ENCODE peak calls at places on chromosomes 12 and 14, in eight cellular contexts. One of them, this sample, is unnamed.

GRCh38 chr14:37122288-37122687 is 50.1 kb downstream of the SLC25A21 start:
- DNase-seq in neural crest cell: no peak
- DNase-seq in heart left ventricle: no peak
- DNase-seq in OCI-LY7: no peak
- DNase-seq in BE2C: no peak
- DNase-seq in tibial nerve: no peak
- DNase-seq in CD4-positive, alpha-beta T cell: no peak
- DNase-seq in WTC11: no peak
- DNase-seq in this sample: no peak

GRCh38 chr12:15469342-15469741 is 147.0 kb downstream of the PTPRO start:
- DNase-seq in OCI-LY7: no peak
- DNase-seq in tibial nerve: no peak
- DNase-seq in CD4-positive, alpha-beta T cell: no peak
- DNase-seq in BE2C: no peak
- DNase-seq in heart left ventricle: no peak
- DNase-seq in neural crest cell: no peak
- DNase-seq in WTC11: no peak
- DNase-seq in this sample: no peak

GRCh38 chr14:42869681-42870080 is 1263.0 kb downstream of the LRFN5 start:
- DNase-seq in WTC11: no peak
- DNase-seq in tibial nerve: no peak
- DNase-seq in heart left ventricle: no peak
- DNase-seq in BE2C: no peak
- DNase-seq in OCI-LY7: no peak
- DNase-seq in CD4-positive, alpha-beta T cell: no peak
- DNase-seq in neural crest cell: no peak
- DNase-seq in this sample: no peak

GRCh38 chr14:90558983-90559590 is 162.3 kb downstream of the CALM1 start:
- DNase-seq in BE2C: no peak
- DNase-seq in neural crest cell: no peak
- DNase-seq in WTC11: no peak
- DNase-seq in heart left ventricle: no peak
- DNase-seq in CD4-positive, alpha-beta T cell: no peak
- DNase-seq in OCI-LY7: no peak
- DNase-seq in tibial nerve: no peak
- DNase-seq in this sample: no peak

GRCh38 chr12:58584885-58585284 is 335.4 kb downstream of the LRIG3 start:
- DNase-seq in OCI-LY7: no peak
- DNase-seq in CD4-positive, alpha-beta T cell: no peak
- DNase-seq in neural crest cell: no peak
- DNase-seq in WTC11: no peak
- DNase-seq in heart left ventricle: no peak
- DNase-seq in tibial nerve: no peak
- DNase-seq in BE2C: no peak
- DNase-seq in this sample: no peak

GRCh38 chr12:116601524-116601923 is 42.3 kb downstream of the MAP1LC3B2 start:
- DNase-seq in WTC11: no peak
- DNase-seq in CD4-positive, alpha-beta T cell: no peak
- DNase-seq in OCI-LY7: no peak
- DNase-seq in BE2C: no peak
- DNase-seq in tibial nerve: no peak
- DNase-seq in neural crest cell: no peak
- DNase-seq in heart left ventricle: no peak
- DNase-seq in this sample: no peak

GRCh38 chr12:108103087-108103486 is 26.0 kb upstream of the WSCD2 start:
- DNase-seq in CD4-positive, alpha-beta T cell: no peak
- DNase-seq in OCI-LY7: no peak
- DNase-seq in BE2C: no peak
- DNase-seq in neural crest cell: no peak
- DNase-seq in WTC11: no peak
- DNase-seq in heart left ventricle: no peak
- DNase-seq in tibial nerve: no peak
- DNase-seq in this sample: no peak

GRCh38 chr12:75900781-75901254 is 130.8 kb downstream of the PHLDA1 start:
- DNase-seq in WTC11: no peak
- DNase-seq in tibial nerve: no peak
- DNase-seq in CD4-positive, alpha-beta T cell: no peak
- DNase-seq in BE2C: no peak
- DNase-seq in OCI-LY7: no peak
- DNase-seq in heart left ventricle: no peak
- DNase-seq in neural crest cell: no peak
- DNase-seq in this sample: peak

GRCh38 chr12:124037341-124037740 is 64.3 kb downstream of the ZNF664 start:
- DNase-seq in CD4-positive, alpha-beta T cell: no peak
- DNase-seq in heart left ventricle: no peak
- DNase-seq in OCI-LY7: no peak
- DNase-seq in tibial nerve: no peak
- DNase-seq in BE2C: no peak
- DNase-seq in neural crest cell: no peak
- DNase-seq in WTC11: no peak
- DNase-seq in this sample: no peak

GRCh38 chr14:58805605-58806358 is 168.0 kb downstream of the DACT1 start:
- DNase-seq in heart left ventricle: no peak
- DNase-seq in tibial nerve: no peak
- DNase-seq in neural crest cell: no peak
- DNase-seq in CD4-positive, alpha-beta T cell: no peak
- DNase-seq in WTC11: no peak
- DNase-seq in BE2C: no peak
- DNase-seq in OCI-LY7: no peak
- DNase-seq in this sample: no peak

GRCh38 chr12:93019911-93020224 is 90.8 kb upstream of the EEA1 start:
- DNase-seq in WTC11: no peak
- DNase-seq in heart left ventricle: no peak
- DNase-seq in OCI-LY7: no peak
- DNase-seq in CD4-positive, alpha-beta T cell: no peak
- DNase-seq in neural crest cell: no peak
- DNase-seq in tibial nerve: no peak
- DNase-seq in BE2C: no peak
- DNase-seq in this sample: no peak

GRCh38 chr14:100268591-100269207 is 29.8 kb downstream of the YY1 start:
- DNase-seq in tibial nerve: no peak
- DNase-seq in CD4-positive, alpha-beta T cell: no peak
- DNase-seq in neural crest cell: no peak
- DNase-seq in heart left ventricle: no peak
- DNase-seq in BE2C: no peak
- DNase-seq in WTC11: no peak
- DNase-seq in OCI-LY7: no peak
- DNase-seq in this sample: no peak

GRCh38 chr14:100274250-100274649 is 32.0 kb downstream of the SLC25A29 start:
- DNase-seq in OCI-LY7: no peak
- DNase-seq in WTC11: no peak
- DNase-seq in CD4-positive, alpha-beta T cell: no peak
- DNase-seq in neural crest cell: no peak
- DNase-seq in BE2C: no peak
- DNase-seq in tibial nerve: no peak
- DNase-seq in heart left ventricle: no peak
- DNase-seq in this sample: no peak

GRCh38 chr14:100275214-100275613 is 31.0 kb downstream of the SLC25A29 start:
- DNase-seq in BE2C: no peak
- DNase-seq in tibial nerve: no peak
- DNase-seq in OCI-LY7: no peak
- DNase-seq in heart left ventricle: no peak
- DNase-seq in WTC11: no peak
- DNase-seq in CD4-positive, alpha-beta T cell: no peak
- DNase-seq in neural crest cell: no peak
- DNase-seq in this sample: no peak

GRCh38 chr14:100267990-100268389 is 29.0 kb downstream of the YY1 start:
- DNase-seq in CD4-positive, alpha-beta T cell: no peak
- DNase-seq in WTC11: no peak
- DNase-seq in tibial nerve: no peak
- DNase-seq in BE2C: no peak
- DNase-seq in heart left ventricle: no peak
- DNase-seq in OCI-LY7: no peak
- DNase-seq in neural crest cell: no peak
- DNase-seq in this sample: no peak

DNA sequence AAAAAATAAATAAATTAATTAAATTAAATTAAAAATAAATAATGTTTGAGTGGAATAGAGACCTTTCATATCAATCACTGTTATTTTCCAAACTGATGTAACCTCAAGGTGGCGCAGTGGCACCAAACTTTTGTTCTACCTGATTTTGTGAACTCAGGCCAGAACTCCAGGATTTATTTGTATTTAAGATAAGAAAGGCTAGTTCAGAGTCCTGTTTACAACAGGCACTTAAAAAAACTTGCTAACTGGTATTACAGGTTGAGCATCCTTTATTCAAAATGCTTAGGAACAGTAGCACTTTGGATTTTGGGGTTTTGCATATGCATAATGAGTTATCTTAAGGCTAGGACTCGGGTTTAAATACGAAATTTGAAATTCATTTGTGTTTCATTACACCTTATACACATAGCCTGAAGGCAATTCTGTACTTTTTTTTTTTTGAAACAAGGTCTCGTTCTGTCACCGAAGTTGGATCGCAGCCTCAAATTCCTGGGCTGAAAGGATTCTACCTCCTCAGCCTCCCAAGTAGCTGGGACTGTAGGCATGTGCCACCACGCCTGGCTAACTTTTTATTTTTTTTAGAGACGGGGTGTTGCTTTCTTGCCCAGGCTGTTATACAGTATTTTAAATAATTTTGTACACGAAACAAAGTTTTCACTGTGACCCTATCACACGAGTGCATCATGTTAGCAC is 32.4 kb downstream of the YY1 start:
- DNase-seq in WTC11: no peak
- DNase-seq in neural crest cell: no peak
- DNase-seq in BE2C: peak
- DNase-seq in OCI-LY7: peak
- DNase-seq in CD4-positive, alpha-beta T cell: no peak
- DNase-seq in tibial nerve: no peak
- DNase-seq in heart left ventricle: no peak
- DNase-seq in this sample: no peak
- TF ChIP-seq CTCF in WTC11: no peak
- TF ChIP-seq CTCF in neural crest cell: peak
- TF ChIP-seq CTCF in BE2C: peak
- TF ChIP-seq CTCF in OCI-LY7: peak
- TF ChIP-seq CTCF in CD4-positive, alpha-beta T cell: peak
- TF ChIP-seq CTCF in tibial nerve: no peak
- TF ChIP-seq CTCF in heart left ventricle: no peak
- TF ChIP-seq CTCF in this sample: no peak

DNA sequence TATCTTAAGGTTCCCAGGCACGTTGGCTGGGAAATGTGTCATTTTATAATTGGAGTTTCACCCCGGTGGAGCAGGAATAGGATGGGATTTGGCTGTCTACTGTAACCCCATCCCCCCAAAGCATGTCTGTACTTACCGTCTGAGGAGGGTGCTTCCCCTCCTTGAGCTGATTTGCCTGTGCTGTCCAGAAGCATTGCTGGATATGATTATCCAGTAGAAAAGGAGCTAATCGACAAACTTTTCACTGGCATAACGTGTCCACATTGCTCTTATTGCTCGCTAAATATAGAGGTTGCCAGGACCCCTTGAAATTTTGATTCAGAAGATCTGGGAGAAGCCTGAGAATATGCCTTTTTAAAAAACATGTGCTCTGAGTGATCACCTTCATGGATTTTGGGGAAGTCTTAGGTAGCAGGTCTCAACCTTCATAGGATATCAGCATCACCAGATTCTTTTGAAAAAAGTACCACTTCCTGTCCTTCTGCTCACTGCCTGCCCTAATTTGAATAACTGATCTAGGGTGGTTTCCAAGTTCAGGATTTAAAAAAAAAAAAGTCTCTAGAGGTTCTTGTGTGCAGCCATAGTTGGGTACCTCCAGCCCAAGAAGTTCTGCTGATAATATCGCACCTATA is 80.4 kb upstream of the KCNA1 start:
- DNase-seq in heart left ventricle: no peak
- DNase-seq in OCI-LY7: peak
- DNase-seq in BE2C: no peak
- DNase-seq in CD4-positive, alpha-beta T cell: no peak
- DNase-seq in WTC11: no peak
- DNase-seq in neural crest cell: no peak
- DNase-seq in tibial nerve: no peak
- DNase-seq in this sample: no peak
- TF ChIP-seq CTCF in heart left ventricle: no peak
- TF ChIP-seq CTCF in OCI-LY7: no peak
- TF ChIP-seq CTCF in BE2C: no peak
- TF ChIP-seq CTCF in CD4-positive, alpha-beta T cell: no peak
- TF ChIP-seq CTCF in WTC11: no peak
- TF ChIP-seq CTCF in neural crest cell: no peak
- TF ChIP-seq CTCF in tibial nerve: no peak
- TF ChIP-seq CTCF in this sample: no peak

GRCh38 chr14:82710257-82710841 is 1176.7 kb upstream of the SEL1L start:
- DNase-seq in neural crest cell: peak
- DNase-seq in BE2C: peak
- DNase-seq in tibial nerve: no peak
- DNase-seq in CD4-positive, alpha-beta T cell: no peak
- DNase-seq in OCI-LY7: peak
- DNase-seq in heart left ventricle: peak
- DNase-seq in WTC11: peak
- DNase-seq in this sample: peak
- TF ChIP-seq CTCF in neural crest cell: peak
- TF ChIP-seq CTCF in BE2C: peak
- TF ChIP-seq CTCF in tibial nerve: no peak
- TF ChIP-seq CTCF in CD4-positive, alpha-beta T cell: peak
- TF ChIP-seq CTCF in OCI-LY7: peak
- TF ChIP-seq CTCF in heart left ventricle: peak
- TF ChIP-seq CTCF in WTC11: peak
- TF ChIP-seq CTCF in this sample: peak

GRCh38 chr12:114221976-114222630 is 183.8 kb downstream of the TBX5 start:
- DNase-seq in tibial nerve: no peak
- DNase-seq in CD4-positive, alpha-beta T cell: no peak
- DNase-seq in neural crest cell: no peak
- DNase-seq in BE2C: no peak
- DNase-seq in OCI-LY7: no peak
- DNase-seq in heart left ventricle: no peak
- DNase-seq in WTC11: no peak
- DNase-seq in this sample: no peak
- TF ChIP-seq CTCF in tibial nerve: no peak
- TF ChIP-seq CTCF in CD4-positive, alpha-beta T cell: no peak
- TF ChIP-seq CTCF in neural crest cell: no peak
- TF ChIP-seq CTCF in BE2C: no peak
- TF ChIP-seq CTCF in OCI-LY7: no peak
- TF ChIP-seq CTCF in heart left ventricle: no peak
- TF ChIP-seq CTCF in WTC11: no peak
- TF ChIP-seq CTCF in this sample: no peak

GRCh38 chr14:23539867-23540469 is 11.6 kb downstream of the ZFHX2 start:
- DNase-seq in neural crest cell: no peak
- DNase-seq in WTC11: no peak
- DNase-seq in BE2C: no peak
- DNase-seq in OCI-LY7: no peak
- DNase-seq in tibial nerve: no peak
- DNase-seq in CD4-positive, alpha-beta T cell: no peak
- DNase-seq in heart left ventricle: no peak
- DNase-seq in this sample: no peak
- TF ChIP-seq CTCF in neural crest cell: no peak
- TF ChIP-seq CTCF in WTC11: no peak
- TF ChIP-seq CTCF in BE2C: no peak
- TF ChIP-seq CTCF in OCI-LY7: no peak
- TF ChIP-seq CTCF in tibial nerve: no peak
- TF ChIP-seq CTCF in CD4-positive, alpha-beta T cell: no peak
- TF ChIP-seq CTCF in heart left ventricle: no peak
- TF ChIP-seq CTCF in this sample: no peak

This sample was measured in nephron progenitor cell.